ENCODE peak calls at places on chromosomes 2 and 18, in seven cellular contexts. G, I, R, X, W, K and Z are unnamed samples.

GRCh38 chr2:165164201-165164600 is 39.6 kb downstream of the SCN3A start:
- DNase-seq in G (no peak), I (no peak), R (no peak), X (no peak), W (no peak), K (no peak), Z (no peak)

GRCh38 chr2:139652385-139652784 is 872.2 kb upstream of the NXPH2 start:
- DNase-seq in G (no peak), I (no peak), R (no peak), X (no peak), W (no peak), K (no peak), Z (no peak)

GRCh38 chr2:38922902-38923301 is 33.2 kb downstream of the ARHGEF33 start:
- DNase-seq in G (no peak), I (no peak), R (no peak), X (no peak), W (no peak), K (no peak), Z (no peak)

GRCh38 chr2:107591541-107591940 is 235.2 kb upstream of the RGPD4 start:
- DNase-seq in G (no peak), I (no peak), R (no peak), X (no peak), W (peak; percentile 62), K (no peak), Z (no peak)

GRCh38 chr2:37189452-37190153 is 1.1 kb upstream of the SULT6B1 start:
- DNase-seq in G (no peak), I (no peak), R (peak; percentile 78), X (no peak), W (peak; percentile 82), K (no peak), Z (no peak)

GRCh38 chr2:158967114-158967730 is 1.2 kb upstream of the TANC1 start:
- DNase-seq in G (peak; percentile 66), I (no peak), R (no peak), X (no peak), W (no peak), K (no peak), Z (no peak)

GRCh38 chr2:238571626-238572372 is 145.1 kb downstream of the ASB1 start:
- DNase-seq in G (no peak), I (no peak), R (no peak), X (peak; percentile 71), W (no peak), K (no peak), Z (no peak)

GRCh38 chr2:228367356-228367755 is 185.9 kb upstream of the SPHKAP start:
- DNase-seq in G (no peak), I (no peak), R (no peak), X (no peak), W (no peak), K (no peak), Z (no peak)

GRCh38 chr2:96913117-96913397 is 43.2 kb upstream of the SEMA4C start:
- DNase-seq in G (no peak), I (no peak), R (no peak), X (no peak), W (no peak), K (no peak), Z (peak; percentile 15)

GRCh38 chr2:147288131-147288530 is 556.7 kb upstream of the ACVR2A start:
- DNase-seq in G (no peak), I (no peak), R (no peak), X (no peak), W (no peak), K (no peak), Z (no peak)

GRCh38 chr2:211798868-211799267 is 739.7 kb downstream of the ERBB4 start:
- DNase-seq in G (no peak), I (no peak), R (no peak), X (no peak), W (no peak), K (no peak), Z (no peak)

GRCh38 chr2:177606636-177607035 is 214.1 kb downstream of the AGPS start:
- DNase-seq in G (no peak), I (no peak), R (no peak), X (no peak), W (peak; percentile 18), K (no peak), Z (no peak)

GRCh38 chr2:236998250-236998649 is 87.4 kb upstream of the COPS8 start:
- DNase-seq in G (no peak), I (no peak), R (peak; percentile 65), X (no peak), W (no peak), K (no peak), Z (no peak)

GRCh38 chr2:64626963-64627760 is 26.6 kb downstream of the SERTAD2 start:
- DNase-seq in G (no peak), I (no peak), R (no peak), X (no peak), W (no peak), K (no peak), Z (peak; percentile 20)

GRCh38 chr2:124501575-124502152 is 476.6 kb downstream of the CNTNAP5 start:
- DNase-seq in G (no peak), I (no peak), R (no peak), X (no peak), W (no peak), K (no peak), Z (no peak)

GRCh38 chr2:85326946-85327756 is 638 bp downstream of the TGOLN2 start:
- DNase-seq in G (peak; percentile 73), I (peak; percentile 40), R (peak; percentile 52), X (peak; percentile 86), W (peak; percentile 50), K (no peak), Z (peak; percentile 40)

GRCh38 chr2:32752205-32752604 is 124.4 kb downstream of the TTC27 start:
- DNase-seq in G (no peak), I (no peak), R (no peak), X (no peak), W (peak; percentile 72), K (no peak), Z (no peak)

GRCh38 chr18:62325806-62326645 is 916 bp downstream of the TNFRSF11A start:
- DNase-seq in G (no peak), I (no peak), R (no peak), X (no peak), W (peak; percentile 1), K (no peak), Z (no peak)

GRCh38 chr2:207487650-207488315 is 42.0 kb upstream of the CREB1 start:
- DNase-seq in G (no peak), I (no peak), R (no peak), X (no peak), W (peak; percentile 94), K (no peak), Z (no peak)
- H3K4me3 ChIP-seq in G (no peak overlapping the region), I (no peak overlapping the region), R (no peak overlapping the region), X (no peak overlapping the region), W (no peak overlapping the region), K (no peak overlapping the region), Z (no peak overlapping the region)

DNA sequence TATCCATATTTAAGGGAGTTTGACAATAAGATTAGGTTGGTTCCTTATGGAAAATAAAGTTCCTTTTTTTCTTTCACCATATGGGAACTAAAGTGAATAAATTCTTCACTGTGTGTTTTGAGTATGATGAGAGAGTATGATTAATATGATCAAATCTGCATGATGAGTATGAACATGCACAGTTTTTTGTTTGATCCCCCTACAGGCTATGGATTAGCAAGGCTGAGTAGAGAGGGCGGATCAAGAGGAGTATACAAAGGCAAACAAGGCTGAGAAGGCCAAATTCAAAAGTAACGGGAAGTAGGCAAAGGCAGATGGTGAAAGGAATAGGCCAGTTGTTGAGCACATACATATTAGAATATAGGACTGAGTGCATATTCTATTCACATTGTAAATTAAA is 508.2 kb downstream of the LRRTM4 start:
- DNase-seq in G (no peak), I (no peak), R (no peak), X (no peak), W (no peak), K (no peak), Z (no peak)
- H3K4me3 ChIP-seq in G (no peak overlapping the region), I (no peak overlapping the region), R (no peak overlapping the region), X (no peak overlapping the region), W (no peak overlapping the region), K (no peak overlapping the region), Z (no peak overlapping the region)

DNA sequence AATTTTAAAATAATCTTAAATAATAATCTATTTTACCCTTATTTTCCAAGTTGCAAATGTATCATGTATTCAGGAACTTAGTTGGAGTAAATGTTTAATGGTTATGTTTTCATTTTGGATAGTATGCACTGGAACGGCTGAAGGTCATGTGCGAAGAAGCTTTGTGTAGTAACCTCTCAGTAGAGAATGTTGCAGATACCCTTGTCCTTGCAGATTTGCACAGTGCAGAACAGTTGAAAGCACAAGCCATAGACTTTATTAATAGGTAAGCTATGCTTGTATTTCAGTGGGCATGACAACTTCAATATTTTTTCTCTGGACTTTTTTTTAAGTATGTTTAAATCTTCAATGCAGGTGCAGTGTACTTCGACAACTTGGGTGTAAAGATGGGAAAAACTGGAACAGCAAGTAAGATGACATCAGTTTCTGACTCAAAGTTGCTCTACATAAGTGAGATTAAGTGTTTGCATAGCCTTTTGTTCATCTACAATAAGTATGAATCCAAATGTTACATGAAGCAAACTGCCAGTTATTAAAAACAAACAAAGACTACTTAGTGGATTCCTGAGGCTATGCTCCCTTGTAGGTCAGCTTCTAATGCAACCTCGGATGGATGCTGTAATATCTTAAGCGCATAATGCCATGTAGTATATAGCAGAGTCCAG is 63.1 kb downstream of the SPOPL start:
- DNase-seq in G (no peak), I (no peak), R (no peak), X (no peak), W (no peak), K (no peak), Z (no peak)
- H3K4me3 ChIP-seq in G (no peak overlapping the region), I (no peak overlapping the region), R (no peak overlapping the region), X (no peak overlapping the region), W (no peak overlapping the region), K (no peak overlapping the region), Z (no peak overlapping the region)

GRCh38 chr2:110718990-110719389 is 13.4 kb upstream of the ACOXL start:
- DNase-seq in G (no peak), I (no peak), R (no peak), X (no peak), W (peak; percentile 4), K (no peak), Z (no peak)

GRCh38 chr2:110716959-110717645 is 15.3 kb upstream of the ACOXL start:
- DNase-seq in G (no peak), I (no peak), R (no peak), X (no peak), W (peak; percentile 17), K (no peak), Z (no peak)

GRCh38 chr2:110717734-110718133 is 14.6 kb upstream of the ACOXL start:
- DNase-seq in G (peak; percentile 78), I (no peak), R (no peak), X (no peak), W (no peak), K (no peak), Z (no peak)

GRCh38 chr2:110718382-110718781 is 14.0 kb upstream of the ACOXL start:
- DNase-seq in G (no peak), I (no peak), R (no peak), X (no peak), W (no peak), K (no peak), Z (no peak)

DNA sequence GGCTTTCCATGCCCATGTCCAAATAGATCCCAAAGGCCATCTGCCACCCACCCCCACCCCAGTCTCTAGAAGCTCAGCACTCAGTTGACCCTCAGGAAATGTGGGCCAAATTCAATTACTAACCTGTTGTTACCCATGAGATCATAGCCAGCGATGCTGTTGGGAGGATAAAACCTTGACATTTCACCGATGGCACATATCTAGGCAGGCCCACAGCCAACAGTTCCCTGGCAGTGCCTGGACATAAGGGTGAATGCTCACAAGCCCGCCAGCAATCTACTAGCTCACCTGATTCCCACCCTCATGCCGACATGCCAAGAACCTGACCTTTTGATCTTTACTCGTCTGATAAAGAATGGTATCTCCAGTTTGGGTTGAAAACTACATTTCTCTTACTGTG is 11.8 kb upstream of the ACOXL start:
- DNase-seq in G (no peak), I (no peak), R (no peak), X (no peak), W (no peak), K (no peak), Z (no peak)
- H3K4me3 ChIP-seq in G (no peak overlapping the region), I (no peak overlapping the region), R (no peak overlapping the region), X (no peak overlapping the region), W (no peak overlapping the region), K (no peak overlapping the region), Z (no peak overlapping the region)